ENCODE peak calls at places on chromosomes 2 and 18, in five cellular contexts. D, W, F, V and J are unnamed samples. For H3K9me3, the result is how much of the 10 kb centered on the place peaks cover.

GRCh38 chr2:67879586-67880290 is 183.1 kb downstream of the C1D start:
- DNase-seq in V (no peak), D (no peak), F (no peak), W (no peak), J (no peak)

GRCh38 chr2:170465241-170465640 is 249.9 kb upstream of the SP5 start:
- DNase-seq in F (no peak), V (no peak), D (no peak), W (no peak), J (no peak)

GRCh38 chr18:21896732-21897336 is 156.2 kb downstream of the MIB1 start:
- DNase-seq in D (no peak), F (no peak), V (no peak), W (no peak), J (no peak)

GRCh38 chr2:124996406-124996805 is 971.3 kb downstream of the CNTNAP5 start:
- DNase-seq in D (no peak), F (no peak), V (no peak), W (no peak), J (no peak)

GRCh38 chr2:129744141-129744540 is 235.3 kb upstream of the RAB6C start:
- DNase-seq in D (no peak), F (no peak), V (no peak), W (no peak), J (no peak)

GRCh38 chr2:126797622-126798275 is 100.9 kb upstream of the TEX51 start:
- DNase-seq in D (no peak), V (no peak), W (no peak), F (peak), J (no peak)

GRCh38 chr2:200383380-200384110 is 77.1 kb downstream of the SPATS2L start:
- DNase-seq in V (no peak), F (no peak), W (no peak), D (no peak), J (peak)

GRCh38 chr2:11875481-11875880 is 129.0 kb downstream of the LPIN1 start:
- DNase-seq in F (peak), W (no peak), V (no peak), D (no peak), J (no peak)

GRCh38 chr2:62151306-62151638 is 44.6 kb upstream of the B3GNT2 start:
- DNase-seq in W (no peak), V (no peak), D (peak), F (no peak), J (no peak)

GRCh38 chr2:33363599-33364300 is 112.7 kb upstream of the RASGRP3 start:
- DNase-seq in F (no peak), V (no peak), W (no peak), D (no peak), J (no peak)

GRCh38 chr2:158716921-158717320 is 78.2 kb upstream of the DAPL1 start:
- DNase-seq in F (peak), W (no peak), D (no peak), V (no peak), J (no peak)

GRCh38 chr2:37456479-37456878 is 112.0 kb downstream of the QPCT start:
- DNase-seq in V (no peak), W (no peak), F (no peak), D (no peak), J (peak)

GRCh38 chr2:10300997-10301945 is 1.4 kb upstream of the HPCAL1 start:
- DNase-seq in F (no peak), D (no peak), V (peak), W (no peak), J (peak)

GRCh38 chr2:219521066-219521880 is 7.0 kb downstream of the ASIC4 start:
- DNase-seq in V (peak), F (no peak), W (no peak), D (peak), J (no peak)

GRCh38 chr2:42456126-42456839 is 37.5 kb downstream of the KCNG3 start:
- DNase-seq in F (no peak), D (no peak), V (no peak), W (no peak), J (no peak)

GRCh38 chr2:58271826-58272225 is 30.7 kb upstream of the FANCL start:
- DNase-seq in F (no peak), D (no peak), W (no peak), V (no peak), J (no peak)

GRCh38 chr2:194304191-194304590 is 1352.8 kb upstream of the SLC39A10 start:
- DNase-seq in D (no peak), F (no peak), W (no peak), V (no peak), J (no peak)

GRCh38 chr2:196590286-196590685 is 49.2 kb upstream of the CCDC150 start:
- DNase-seq in D (no peak), W (no peak), F (no peak), V (no peak), J (no peak)

GRCh38 chr2:51722311-51722710 is 690.4 kb upstream of the NRXN1 start:
- DNase-seq in F (no peak), D (no peak), W (peak), V (no peak), J (no peak)

GRCh38 chr18:10169064-10169562 is 255.3 kb downstream of the VAPA start:
- DNase-seq in V (no peak), D (no peak), W (no peak), F (no peak), J (no peak)

GRCh38 chr2:85662899-85663683 is 4.9 kb downstream of the SFTPB start:
- DNase-seq in W (peak), D (no peak), F (peak), V (peak), J (no peak)

GRCh38 chr2:71898851-71899681 is 248.6 kb downstream of the CYP26B1 start:
- DNase-seq in V (no peak), D (no peak), F (peak), W (no peak), J (no peak)

DNA sequence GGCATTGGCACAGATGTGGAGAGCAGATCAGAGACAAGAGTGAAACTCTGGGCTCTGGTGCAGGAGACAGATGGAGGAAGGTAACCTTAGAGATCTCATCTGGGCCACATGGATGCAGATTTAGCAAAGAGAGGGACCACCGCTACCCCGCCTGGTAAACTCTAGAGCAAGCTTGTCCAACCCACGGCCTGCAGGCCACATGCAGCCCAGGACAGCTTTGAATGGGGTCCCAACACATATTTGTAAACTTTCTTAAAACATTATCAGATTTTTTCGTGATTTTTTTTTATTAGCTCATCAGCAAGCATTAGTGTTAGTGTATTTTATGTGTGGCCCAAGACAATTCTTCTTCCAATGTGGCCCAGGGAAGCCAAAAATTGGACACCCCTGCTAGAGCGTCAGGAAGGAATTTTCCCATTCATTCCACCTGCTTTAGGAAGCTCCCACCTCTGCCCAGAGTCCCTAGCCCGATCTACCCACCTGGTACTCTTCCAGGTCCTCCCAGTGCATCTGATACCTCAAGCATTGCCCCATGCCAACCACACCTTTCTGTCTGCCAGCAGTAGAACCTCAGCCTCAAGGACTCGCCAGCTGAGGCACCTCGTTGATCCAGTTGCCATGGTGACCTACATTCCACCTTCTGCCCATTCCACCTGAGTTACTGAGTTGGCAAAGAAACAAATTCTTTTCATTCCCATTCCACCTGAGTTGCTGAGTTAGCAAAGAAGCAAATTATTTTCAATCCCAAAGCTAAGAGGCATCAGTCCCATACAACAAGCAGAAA is at the start of gene CIB4:
- DNase-seq in F (no peak), W (no peak), V (no peak), D (no peak), J (no peak)
- H3K27ac ChIP-seq in F (no peak), W (no peak), V (peak), D (no peak), J (no peak)

GRCh38 chr2:79554899-79555298 is 42.0 kb downstream of the CTNNA2 start:
- DNase-seq in V (no peak), F (no peak), D (no peak), W (no peak), J (no peak)

GRCh38 chr2:79547568-79547967 is 34.7 kb downstream of the CTNNA2 start:
- DNase-seq in V (no peak), W (no peak), F (no peak), D (no peak), J (no peak)

DNA sequence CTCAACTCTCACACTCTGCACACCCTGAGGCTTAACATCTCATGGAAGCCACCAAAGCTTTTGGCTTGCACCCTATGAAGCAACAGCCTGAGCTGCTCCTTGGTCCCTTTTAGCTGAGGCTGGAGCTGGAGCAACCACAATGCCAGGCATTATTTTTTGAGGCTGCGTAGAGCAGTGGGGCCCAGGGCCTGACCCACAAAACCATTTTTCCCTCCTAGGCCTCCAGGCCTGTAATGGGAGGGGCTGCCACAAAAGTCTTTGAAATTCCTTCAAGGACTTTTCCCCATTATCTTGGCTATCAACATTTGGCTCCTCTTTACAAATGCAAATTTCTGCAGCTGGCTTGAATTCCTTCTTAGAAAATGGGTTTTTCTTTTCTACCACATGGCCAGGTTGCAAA is 39.8 kb downstream of the CTNNA2 start:
- DNase-seq in F (no peak), V (no peak), W (no peak), D (no peak), J (no peak)
- H3K9me3 ChIP-seq in F (under half), V (under half), W (under half), D (under half), J (under half)

GRCh38 chr2:20797096-20797495 is 25.8 kb downstream of the LDAH start:
- DNase-seq in D (no peak), V (no peak), W (no peak), F (no peak), J (no peak)
- H3K27ac ChIP-seq in D (no peak), V (peak), W (no peak), F (no peak), J (no peak)

GRCh38 chr2:4152051-4152450 is 448.7 kb downstream of the DCDC2C start:
- DNase-seq in D (no peak), W (no peak), V (no peak), F (no peak), J (no peak)
- H3K9me3 ChIP-seq in D (under half), W (under half), V (under half), F (under half), J (under half)

DNA sequence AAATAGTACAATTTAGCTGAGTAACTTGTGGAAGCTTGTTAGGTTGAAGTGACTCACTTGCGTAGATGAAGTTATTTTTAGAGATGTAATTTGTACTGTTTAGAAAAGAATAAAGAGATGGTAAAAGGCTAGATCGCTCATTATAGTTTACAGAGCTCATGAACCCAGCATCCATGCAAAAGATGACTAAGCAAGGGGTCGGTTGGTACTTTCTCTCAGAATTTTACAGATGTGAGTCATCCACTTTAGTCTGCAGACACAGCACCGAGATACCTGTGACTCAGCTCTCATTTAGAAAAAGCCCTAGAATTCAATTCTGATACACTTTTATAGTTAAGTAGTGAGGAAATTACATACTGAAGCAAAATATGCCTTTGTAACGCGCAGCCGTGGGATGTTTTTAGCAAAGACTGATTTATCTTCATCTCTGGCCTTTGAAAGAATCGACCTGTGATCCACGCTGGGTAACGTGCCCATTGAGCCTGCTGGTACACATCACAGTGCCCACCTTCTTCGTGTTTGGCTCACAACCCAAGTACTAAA is 116.5 kb upstream of the FOSL2 start:
- DNase-seq in V (peak), F (no peak), D (no peak), W (peak), J (peak)
- H3K27ac ChIP-seq in V (peak), F (peak), D (peak), W (peak), J (peak)

DNA sequence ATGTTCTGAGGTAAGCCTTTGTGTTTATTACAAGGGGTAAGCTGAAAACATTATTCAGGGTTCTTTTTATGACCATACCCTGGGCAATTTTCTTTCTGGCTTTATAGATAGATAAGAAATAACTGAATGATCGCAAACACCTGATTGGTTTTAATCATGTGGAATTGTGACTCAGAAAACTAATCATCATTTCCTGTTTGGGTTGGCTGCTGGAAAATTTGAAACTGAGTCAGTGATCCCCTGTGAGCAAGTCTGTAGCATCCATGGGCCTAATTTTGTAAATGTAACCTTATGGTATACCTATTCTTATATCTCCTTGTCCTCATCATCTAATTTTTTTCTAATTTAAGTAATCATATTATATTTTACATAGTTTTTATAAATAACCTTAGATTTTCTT is 34.3 kb downstream of the CCDC68 start:
- DNase-seq in W (no peak), D (no peak), V (no peak), F (no peak), J (no peak)
- H3K9me3 ChIP-seq in W (under half), D (under half), V (under half), F (under half), J (under half)

GRCh38 chr2:39737661-39738060 is 41.4 kb downstream of the THUMPD2 start:
- DNase-seq in V (peak), D (no peak), F (no peak), W (peak), J (no peak)
- H3K27ac ChIP-seq in V (no peak), D (no peak), F (peak), W (peak), J (no peak)

DNA sequence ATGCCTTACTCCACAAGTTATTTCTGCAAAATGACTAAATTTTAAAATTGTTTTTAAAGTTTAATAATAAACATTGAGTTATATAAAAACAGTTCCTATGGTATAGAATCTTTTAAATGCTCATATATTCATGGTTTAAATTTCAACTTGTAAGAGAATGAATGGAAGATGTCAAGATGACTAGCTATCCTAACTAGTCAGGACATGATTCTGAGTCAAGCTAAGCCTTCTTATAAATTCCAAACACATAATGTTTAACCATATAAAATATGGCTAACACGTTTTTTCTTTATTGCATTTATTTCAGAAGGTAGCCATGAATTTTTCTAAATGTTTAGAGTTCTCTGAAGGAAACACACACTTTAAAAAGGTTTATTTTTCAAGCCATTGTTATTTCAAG is 320.4 kb downstream of the CBLN2 start:
- DNase-seq in W (no peak), V (no peak), F (no peak), D (no peak), J (no peak)
- H3K9me3 ChIP-seq in W (under half), V (under half), F (under half), D (under half), J (under half)

GRCh38 chr2:191486584-191487320 is 191.2 kb upstream of the NABP1 start:
- DNase-seq in D (no peak), V (peak), W (peak), F (no peak), J (peak)
- H3K27ac ChIP-seq in D (no peak), V (peak), W (peak), F (no peak), J (no peak)

DNA sequence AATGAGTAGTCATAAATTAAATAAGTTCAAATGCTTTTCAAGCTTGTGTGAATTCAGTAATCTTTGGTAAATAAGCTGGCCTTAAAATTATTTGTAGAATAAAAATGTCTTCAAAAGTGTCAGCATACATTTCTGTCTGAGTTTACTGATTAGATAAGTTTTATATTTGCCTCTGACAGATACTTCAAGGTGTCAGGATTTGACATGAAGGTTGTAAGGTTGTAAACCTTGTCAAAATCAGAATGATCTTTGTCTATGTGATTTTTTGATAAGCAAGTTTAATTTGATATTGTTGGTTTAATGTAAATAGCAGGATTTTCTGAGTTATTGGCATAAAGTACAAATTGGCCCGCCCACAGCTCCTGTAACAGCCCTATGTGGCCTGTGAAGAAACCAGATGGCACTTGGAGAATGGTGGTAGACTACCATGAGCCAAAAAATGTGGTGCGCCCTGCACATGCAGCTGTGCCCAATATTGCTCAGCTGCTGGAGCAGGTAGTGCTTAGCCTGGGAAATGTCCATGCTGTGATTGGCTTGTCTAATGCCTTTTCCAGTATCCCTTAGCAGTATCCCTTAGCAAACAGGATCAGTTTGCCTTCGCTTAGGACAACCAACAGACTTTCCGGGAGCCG is 188.0 kb upstream of the SPHKAP start:
- DNase-seq in V (no peak), W (no peak), D (no peak), F (no peak), J (no peak)
- H3K9me3 ChIP-seq in V (under half), W (under half), D (under half), F (under half), J (under half)